ENCODE peak calls at places on chromosomes 11 and 22, in six cellular contexts. One of them, this sample, is unnamed.

GRCh38 chr11:93737904-93738612 is 3.2 kb downstream of the TAF1D start:
- DNase-seq in transverse colon: no peak
- DNase-seq in brain microvascular endothelial cell: no peak
- DNase-seq in GM23338: no peak
- DNase-seq in aorta: no peak
- DNase-seq in AG04450: no peak
- DNase-seq in this sample: peak; percentile 10

GRCh38 chr11:94740975-94741707 is 27.0 kb upstream of the AMOTL1 start:
- DNase-seq in transverse colon: no peak
- DNase-seq in brain microvascular endothelial cell: peak; percentile 44
- DNase-seq in GM23338: peak; percentile 87
- DNase-seq in aorta: peak; percentile 79
- DNase-seq in AG04450: no peak
- DNase-seq in this sample: no peak

GRCh38 chr22:35299217-35299716 is 427 bp upstream of the TOM1 start:
- DNase-seq in transverse colon: no peak
- DNase-seq in brain microvascular endothelial cell: no peak
- DNase-seq in GM23338: no peak
- DNase-seq in aorta: no peak
- DNase-seq in AG04450: no peak
- DNase-seq in this sample: no peak

GRCh38 chr11:41206388-41206787 is 253.1 kb downstream of the LRRC4C start:
- DNase-seq in transverse colon: no peak
- DNase-seq in brain microvascular endothelial cell: no peak
- DNase-seq in GM23338: peak; percentile 8
- DNase-seq in aorta: no peak
- DNase-seq in AG04450: no peak
- DNase-seq in this sample: no peak

GRCh38 chr11:115056514-115056913 is 378.2 kb downstream of the NXPE2 start:
- DNase-seq in transverse colon: no peak
- DNase-seq in brain microvascular endothelial cell: no peak
- DNase-seq in GM23338: no peak
- DNase-seq in aorta: no peak
- DNase-seq in AG04450: no peak
- DNase-seq in this sample: no peak

GRCh38 chr11:65454311-65454695 is 31.7 kb downstream of the NEAT1 start:
- DNase-seq in transverse colon: no peak
- DNase-seq in brain microvascular endothelial cell: peak; percentile 37
- DNase-seq in GM23338: no peak
- DNase-seq in aorta: peak; percentile 77
- DNase-seq in AG04450: no peak
- DNase-seq in this sample: no peak

GRCh38 chr22:19765477-19766234 is 5.1 kb downstream of the TBX1 start:
- DNase-seq in transverse colon: no peak
- DNase-seq in brain microvascular endothelial cell: no peak
- DNase-seq in GM23338: peak; percentile 72
- DNase-seq in aorta: no peak
- DNase-seq in AG04450: no peak
- DNase-seq in this sample: no peak

GRCh38 chr11:76131142-76131541 is 75.2 kb downstream of the WNT11 start:
- DNase-seq in transverse colon: no peak
- DNase-seq in brain microvascular endothelial cell: no peak
- DNase-seq in GM23338: no peak
- DNase-seq in aorta: no peak
- DNase-seq in AG04450: no peak
- DNase-seq in this sample: no peak

GRCh38 chr11:303359-303758 is 4.0 kb upstream of the IFITM5 start:
- DNase-seq in transverse colon: no peak
- DNase-seq in brain microvascular endothelial cell: no peak
- DNase-seq in GM23338: no peak
- DNase-seq in aorta: no peak
- DNase-seq in AG04450: no peak
- DNase-seq in this sample: no peak

GRCh38 chr11:36628765-36629199 is 30.7 kb upstream of the RAG2 start:
- DNase-seq in transverse colon: no peak
- DNase-seq in brain microvascular endothelial cell: no peak
- DNase-seq in GM23338: no peak
- DNase-seq in aorta: no peak
- DNase-seq in AG04450: no peak
- DNase-seq in this sample: no peak

GRCh38 chr11:132576706-132577105 is 955.6 kb downstream of the OPCML start:
- DNase-seq in transverse colon: no peak
- DNase-seq in brain microvascular endothelial cell: peak; percentile 99
- DNase-seq in GM23338: peak; percentile 43
- DNase-seq in aorta: no peak
- DNase-seq in AG04450: peak; percentile 82
- DNase-seq in this sample: no peak

GRCh38 chr11:3880724-3881123 is 25.3 kb downstream of the STIM1 start:
- DNase-seq in transverse colon: no peak
- DNase-seq in brain microvascular endothelial cell: peak; percentile 15
- DNase-seq in GM23338: no peak
- DNase-seq in aorta: no peak
- DNase-seq in AG04450: no peak
- DNase-seq in this sample: no peak
- H3K27ac ChIP-seq in transverse colon: peak overlapping the region; percentile 28
- H3K27ac ChIP-seq in brain microvascular endothelial cell: no peak overlapping the region
- H3K27ac ChIP-seq in GM23338: no peak overlapping the region
- H3K27ac ChIP-seq in aorta: peak overlapping the region; percentile 83
- H3K27ac ChIP-seq in AG04450: no peak overlapping the region
- H3K27ac ChIP-seq in this sample: peak overlapping the region; percentile 48

GRCh38 chr11:83609181-83609580 is 323.0 kb upstream of the CCDC90B start:
- DNase-seq in transverse colon: no peak
- DNase-seq in brain microvascular endothelial cell: no peak
- DNase-seq in GM23338: no peak
- DNase-seq in aorta: no peak
- DNase-seq in AG04450: no peak
- DNase-seq in this sample: no peak

GRCh38 chr11:83611616-83612015 is 325.4 kb upstream of the CCDC90B start:
- DNase-seq in transverse colon: no peak
- DNase-seq in brain microvascular endothelial cell: no peak
- DNase-seq in GM23338: no peak
- DNase-seq in aorta: no peak
- DNase-seq in AG04450: no peak
- DNase-seq in this sample: no peak

GRCh38 chr11:83610996-83611395 is 324.8 kb upstream of the CCDC90B start:
- DNase-seq in transverse colon: no peak
- DNase-seq in brain microvascular endothelial cell: no peak
- DNase-seq in GM23338: no peak
- DNase-seq in aorta: no peak
- DNase-seq in AG04450: no peak
- DNase-seq in this sample: no peak

GRCh38 chr11:83612891-83613766 is 327.0 kb upstream of the CCDC90B start:
- DNase-seq in transverse colon: no peak
- DNase-seq in brain microvascular endothelial cell: no peak
- DNase-seq in GM23338: peak; percentile 75
- DNase-seq in aorta: no peak
- DNase-seq in AG04450: no peak
- DNase-seq in this sample: no peak

DNA sequence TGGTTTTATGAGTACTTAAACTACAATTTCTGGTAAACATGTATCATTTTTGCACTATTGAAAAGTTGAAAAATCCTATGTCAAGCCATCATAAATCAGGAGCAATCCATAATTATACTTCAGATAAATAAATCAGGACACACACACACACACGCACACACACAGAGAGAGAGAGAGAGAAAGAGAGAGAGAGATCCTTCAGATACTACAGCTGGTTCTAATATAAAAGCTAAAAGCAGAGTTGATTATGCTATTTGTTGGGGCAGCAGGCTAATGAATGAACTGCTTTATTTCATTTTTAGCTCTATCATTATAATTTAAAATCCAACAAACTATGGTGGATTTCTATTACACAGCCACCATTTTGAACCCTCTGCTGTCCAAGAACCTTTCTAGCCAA is 322.4 kb upstream of the CCDC90B start:
- DNase-seq in transverse colon: no peak
- DNase-seq in brain microvascular endothelial cell: no peak
- DNase-seq in GM23338: no peak
- DNase-seq in aorta: no peak
- DNase-seq in AG04450: no peak
- DNase-seq in this sample: no peak
- H3K27ac ChIP-seq in transverse colon: no peak overlapping the region
- H3K27ac ChIP-seq in brain microvascular endothelial cell: no peak overlapping the region
- H3K27ac ChIP-seq in GM23338: no peak overlapping the region
- H3K27ac ChIP-seq in aorta: no peak overlapping the region
- H3K27ac ChIP-seq in AG04450: no peak overlapping the region
- H3K27ac ChIP-seq in this sample: no peak overlapping the region

GRCh38 chr11:11982461-11982860 is 26.0 kb downstream of the DKK3 start:
- DNase-seq in transverse colon: no peak
- DNase-seq in brain microvascular endothelial cell: no peak
- DNase-seq in GM23338: no peak
- DNase-seq in aorta: no peak
- DNase-seq in AG04450: no peak
- DNase-seq in this sample: no peak

GRCh38 chr11:11984563-11984962 is 23.9 kb downstream of the DKK3 start:
- DNase-seq in transverse colon: no peak
- DNase-seq in brain microvascular endothelial cell: no peak
- DNase-seq in GM23338: no peak
- DNase-seq in aorta: no peak
- DNase-seq in AG04450: no peak
- DNase-seq in this sample: no peak

GRCh38 chr11:11981840-11982239 is 26.6 kb downstream of the DKK3 start:
- DNase-seq in transverse colon: no peak
- DNase-seq in brain microvascular endothelial cell: no peak
- DNase-seq in GM23338: no peak
- DNase-seq in aorta: no peak
- DNase-seq in AG04450: no peak
- DNase-seq in this sample: no peak

GRCh38 chr11:11982975-11983374 is 25.5 kb downstream of the DKK3 start:
- DNase-seq in transverse colon: no peak
- DNase-seq in brain microvascular endothelial cell: no peak
- DNase-seq in GM23338: no peak
- DNase-seq in aorta: no peak
- DNase-seq in AG04450: no peak
- DNase-seq in this sample: no peak

DNA sequence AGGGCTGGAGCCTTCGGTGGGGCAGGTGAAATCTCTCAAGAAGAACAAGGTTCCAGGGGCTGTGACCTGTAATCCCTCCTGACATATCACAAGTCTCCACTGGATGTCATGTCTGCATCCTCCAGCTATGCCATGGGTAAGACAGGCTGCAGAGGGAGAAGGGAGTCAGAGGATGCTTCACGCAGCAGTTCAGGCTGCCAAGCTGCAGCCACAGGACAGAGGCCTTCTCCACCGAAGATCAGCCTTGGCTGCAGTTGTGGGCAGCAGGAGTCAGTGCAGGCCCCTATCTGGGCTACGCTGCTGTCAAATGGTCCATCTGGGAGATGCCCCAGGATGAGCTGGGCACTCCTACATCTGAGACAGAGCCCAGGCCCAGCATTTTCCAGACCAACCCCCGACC is 25.0 kb downstream of the DKK3 start:
- DNase-seq in transverse colon: no peak
- DNase-seq in brain microvascular endothelial cell: no peak
- DNase-seq in GM23338: no peak
- DNase-seq in aorta: no peak
- DNase-seq in AG04450: no peak
- DNase-seq in this sample: no peak
- H3K27ac ChIP-seq in transverse colon: no peak overlapping the region
- H3K27ac ChIP-seq in brain microvascular endothelial cell: no peak overlapping the region
- H3K27ac ChIP-seq in GM23338: no peak overlapping the region
- H3K27ac ChIP-seq in aorta: peak overlapping the region; percentile 9
- H3K27ac ChIP-seq in AG04450: peak overlapping the region; percentile 22
- H3K27ac ChIP-seq in this sample: no peak overlapping the region

DNA sequence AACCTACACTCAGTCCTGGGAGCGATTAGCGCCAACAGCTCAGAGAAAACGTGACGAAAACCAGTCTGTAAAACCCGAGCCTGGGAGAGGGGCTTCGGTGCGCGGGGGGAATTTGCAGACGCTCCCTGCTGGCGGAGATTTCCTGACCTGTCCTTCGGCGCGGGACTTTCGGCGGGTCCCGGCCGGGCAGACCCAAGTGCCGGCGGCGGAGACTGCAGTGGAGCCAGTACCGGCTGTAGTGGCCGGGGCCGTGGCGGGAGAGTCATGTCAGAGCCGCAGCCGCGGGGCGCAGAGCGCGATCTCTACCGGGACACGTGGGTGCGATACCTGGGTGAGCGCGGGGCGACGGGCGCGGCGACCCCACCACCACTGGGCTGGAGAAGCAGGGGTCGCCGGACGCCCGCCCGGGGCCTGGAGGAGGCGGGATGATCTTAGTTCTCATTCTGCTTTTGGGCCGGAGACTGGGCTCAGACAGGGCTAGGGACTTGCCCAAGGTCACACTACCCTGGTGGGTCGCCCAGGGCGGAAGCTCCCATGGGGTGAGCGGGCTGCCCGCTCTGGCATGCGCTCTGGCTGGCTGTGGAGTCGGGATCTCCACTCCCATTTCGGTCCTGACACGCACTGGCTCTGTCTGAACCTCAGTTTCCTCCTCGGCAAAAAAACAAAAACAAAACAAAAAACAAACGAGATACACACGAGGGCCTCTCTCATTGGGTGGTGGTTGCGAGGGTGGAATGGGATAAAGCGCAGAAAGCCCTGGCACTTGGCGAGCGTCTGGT is at the start of gene MTFP1:
- DNase-seq in transverse colon: peak; percentile 72
- DNase-seq in brain microvascular endothelial cell: peak; percentile 56
- DNase-seq in GM23338: peak; percentile 95
- DNase-seq in aorta: peak; percentile 87
- DNase-seq in AG04450: no peak
- DNase-seq in this sample: no peak
- H3K27ac ChIP-seq in transverse colon: peak within 1 kb of the TSS; percentile 98
- H3K27ac ChIP-seq in brain microvascular endothelial cell: peak within 1 kb of the TSS; percentile 99
- H3K27ac ChIP-seq in GM23338: peak within 1 kb of the TSS; percentile 69
- H3K27ac ChIP-seq in aorta: peak within 1 kb of the TSS; percentile 30
- H3K27ac ChIP-seq in AG04450: peak within 1 kb of the TSS; percentile 99
- H3K27ac ChIP-seq in this sample: peak within 1 kb of the TSS; percentile 99

GRCh38 chr22:43236401-43237166 is 49.6 kb upstream of the TTLL12 start:
- DNase-seq in transverse colon: no peak
- DNase-seq in brain microvascular endothelial cell: no peak
- DNase-seq in GM23338: no peak
- DNase-seq in aorta: no peak
- DNase-seq in AG04450: no peak
- DNase-seq in this sample: no peak
- H3K27ac ChIP-seq in transverse colon: no peak overlapping the region
- H3K27ac ChIP-seq in brain microvascular endothelial cell: no peak overlapping the region
- H3K27ac ChIP-seq in GM23338: no peak overlapping the region
- H3K27ac ChIP-seq in aorta: no peak overlapping the region
- H3K27ac ChIP-seq in AG04450: no peak overlapping the region
- H3K27ac ChIP-seq in this sample: no peak overlapping the region

GRCh38 chr22:50474711-50475651 is at the start of gene SBF1:
- DNase-seq in transverse colon: peak; percentile 94
- DNase-seq in brain microvascular endothelial cell: peak; percentile 65
- DNase-seq in GM23338: peak; percentile 97
- DNase-seq in aorta: peak; percentile 97
- DNase-seq in AG04450: peak; percentile 48
- DNase-seq in this sample: peak; percentile 29
- H3K27ac ChIP-seq in transverse colon: peak within 1 kb of the TSS; percentile 92
- H3K27ac ChIP-seq in brain microvascular endothelial cell: peak within 1 kb of the TSS; percentile 29
- H3K27ac ChIP-seq in GM23338: no peak within 1 kb of the TSS
- H3K27ac ChIP-seq in aorta: no peak within 1 kb of the TSS
- H3K27ac ChIP-seq in AG04450: peak within 1 kb of the TSS; percentile 75
- H3K27ac ChIP-seq in this sample: peak within 1 kb of the TSS; percentile 20

DNA sequence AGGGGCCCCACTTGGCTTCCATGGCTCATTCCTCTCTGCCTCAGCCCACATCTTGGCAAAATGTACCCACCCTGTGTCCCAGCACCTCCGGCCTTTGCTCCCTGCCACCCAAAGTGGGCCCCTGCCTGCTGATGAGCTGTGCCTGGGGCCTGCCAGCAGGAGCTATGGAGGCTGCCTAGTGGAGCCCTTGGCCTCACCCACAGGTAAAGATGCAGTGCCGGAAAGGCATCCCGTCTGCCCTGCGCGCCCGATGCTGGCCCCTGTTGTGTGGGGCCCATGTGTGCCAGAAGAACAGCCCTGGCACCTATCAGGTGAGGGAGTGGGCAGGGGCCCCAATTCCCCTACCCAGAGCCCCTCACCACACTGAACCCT is 1.3 kb downstream of the TBC1D10C start:
- DNase-seq in transverse colon: no peak
- DNase-seq in brain microvascular endothelial cell: no peak
- DNase-seq in GM23338: no peak
- DNase-seq in aorta: no peak
- DNase-seq in AG04450: no peak
- DNase-seq in this sample: no peak
- H3K27ac ChIP-seq in transverse colon: no peak overlapping the region
- H3K27ac ChIP-seq in brain microvascular endothelial cell: no peak overlapping the region
- H3K27ac ChIP-seq in GM23338: no peak overlapping the region
- H3K27ac ChIP-seq in aorta: no peak overlapping the region
- H3K27ac ChIP-seq in AG04450: no peak overlapping the region
- H3K27ac ChIP-seq in this sample: no peak overlapping the region